ENCODE peak calls at places on chromosomes 16 and 17, in six cellular contexts. One of them, this sample, is unnamed. For H3K9me3, the result is how much of the 10 kb centered on the place peaks cover.

GRCh38 chr16:47646914-47647313 is 185.8 kb downstream of the PHKB start:
- DNase-seq in H1: no peak
- DNase-seq in trophoblast cell: no peak
- DNase-seq in IMR-90: no peak
- DNase-seq in H9: no peak
- DNase-seq in mesenchymal stem cell: no peak
- DNase-seq in this sample: no peak

GRCh38 chr16:89565256-89565505 is 4.7 kb downstream of the RPL13 start:
- DNase-seq in trophoblast cell: peak
- DNase-seq in mesenchymal stem cell: no peak
- DNase-seq in H9: no peak
- DNase-seq in H1: no peak
- DNase-seq in IMR-90: no peak
- DNase-seq in this sample: no peak

GRCh38 chr16:10312784-10313724 is 72.8 kb upstream of the ATF7IP2 start:
- DNase-seq in H9: no peak
- DNase-seq in H1: no peak
- DNase-seq in trophoblast cell: no peak
- DNase-seq in IMR-90: no peak
- DNase-seq in mesenchymal stem cell: no peak
- DNase-seq in this sample: no peak

GRCh38 chr16:28010671-28011070 is 52.8 kb downstream of the GSG1L start:
- DNase-seq in IMR-90: peak
- DNase-seq in mesenchymal stem cell: no peak
- DNase-seq in H9: no peak
- DNase-seq in H1: no peak
- DNase-seq in trophoblast cell: no peak
- DNase-seq in this sample: no peak

GRCh38 chr17:74921045-74921681 is 1.9 kb downstream of the USH1G start:
- DNase-seq in IMR-90: no peak
- DNase-seq in H1: no peak
- DNase-seq in mesenchymal stem cell: no peak
- DNase-seq in H9: peak
- DNase-seq in trophoblast cell: no peak
- DNase-seq in this sample: no peak

GRCh38 chr17:49390548-49391324 is 23.9 kb downstream of the PHB1 start:
- DNase-seq in trophoblast cell: no peak
- DNase-seq in H1: no peak
- DNase-seq in mesenchymal stem cell: peak
- DNase-seq in H9: no peak
- DNase-seq in IMR-90: no peak
- DNase-seq in this sample: no peak

GRCh38 chr16:2915196-2915929 is 3.6 kb downstream of the FLYWCH1 start:
- DNase-seq in IMR-90: no peak
- DNase-seq in H9: no peak
- DNase-seq in mesenchymal stem cell: no peak
- DNase-seq in H1: no peak
- DNase-seq in trophoblast cell: no peak
- DNase-seq in this sample: no peak

GRCh38 chr17:57511475-57512123 is 233.5 kb downstream of the CCDC182 start:
- DNase-seq in IMR-90: no peak
- DNase-seq in H9: no peak
- DNase-seq in mesenchymal stem cell: no peak
- DNase-seq in trophoblast cell: no peak
- DNase-seq in H1: no peak
- DNase-seq in this sample: no peak

GRCh38 chr16:31471241-31471874 is 594 bp upstream of the TGFB1I1 start:
- DNase-seq in H1: no peak
- DNase-seq in trophoblast cell: no peak
- DNase-seq in H9: no peak
- DNase-seq in mesenchymal stem cell: peak
- DNase-seq in IMR-90: peak
- DNase-seq in this sample: no peak

GRCh38 chr17:77445030-77445907 is 304.5 kb downstream of the SEC14L1 start:
- DNase-seq in H1: no peak
- DNase-seq in mesenchymal stem cell: no peak
- DNase-seq in trophoblast cell: no peak
- DNase-seq in IMR-90: peak
- DNase-seq in H9: no peak
- DNase-seq in this sample: no peak

GRCh38 chr17:82750241-82750905 is 1.5 kb upstream of the TBCD start:
- DNase-seq in trophoblast cell: no peak
- DNase-seq in IMR-90: no peak
- DNase-seq in H1: no peak
- DNase-seq in H9: peak
- DNase-seq in mesenchymal stem cell: no peak
- DNase-seq in this sample: no peak

GRCh38 chr16:31460582-31461002 is 1.3 kb downstream of the ARMC5 start:
- DNase-seq in H9: no peak
- DNase-seq in H1: no peak
- DNase-seq in IMR-90: peak
- DNase-seq in trophoblast cell: peak
- DNase-seq in mesenchymal stem cell: peak
- DNase-seq in this sample: no peak

GRCh38 chr17:7357381-7357780 is 2.4 kb downstream of the TMEM95 start:
- DNase-seq in H1: no peak
- DNase-seq in H9: no peak
- DNase-seq in mesenchymal stem cell: no peak
- DNase-seq in IMR-90: no peak
- DNase-seq in trophoblast cell: no peak
- DNase-seq in this sample: no peak

GRCh38 chr17:6544770-6545169 is 11.6 kb downstream of the PITPNM3 start:
- DNase-seq in IMR-90: no peak
- DNase-seq in mesenchymal stem cell: no peak
- DNase-seq in H1: no peak
- DNase-seq in trophoblast cell: no peak
- DNase-seq in H9: peak
- DNase-seq in this sample: no peak

GRCh38 chr17:12553625-12554024 is 112.1 kb upstream of the MYOCD start:
- DNase-seq in trophoblast cell: no peak
- DNase-seq in IMR-90: peak
- DNase-seq in H9: no peak
- DNase-seq in mesenchymal stem cell: no peak
- DNase-seq in H1: no peak
- DNase-seq in this sample: no peak

GRCh38 chr17:73262676-73263642 is 1.3 kb upstream of the CPSF4L start:
- DNase-seq in trophoblast cell: no peak
- DNase-seq in H9: no peak
- DNase-seq in mesenchymal stem cell: no peak
- DNase-seq in H1: no peak
- DNase-seq in IMR-90: no peak
- DNase-seq in this sample: no peak

GRCh38 chr17:76597156-76598003 is 11.7 kb upstream of the ST6GALNAC2 start:
- DNase-seq in IMR-90: no peak
- DNase-seq in trophoblast cell: peak
- DNase-seq in H1: no peak
- DNase-seq in mesenchymal stem cell: no peak
- DNase-seq in H9: no peak
- DNase-seq in this sample: no peak

GRCh38 chr16:56617212-56618085 is 8.1 kb upstream of the MT1E start:
- DNase-seq in trophoblast cell: peak
- DNase-seq in IMR-90: peak
- DNase-seq in H9: peak
- DNase-seq in H1: no peak
- DNase-seq in mesenchymal stem cell: peak
- DNase-seq in this sample: no peak

GRCh38 chr16:85729907-85730465 is 20.9 kb downstream of the C16orf74 start:
- DNase-seq in H9: no peak
- DNase-seq in mesenchymal stem cell: no peak
- DNase-seq in trophoblast cell: no peak
- DNase-seq in H1: no peak
- DNase-seq in IMR-90: no peak
- DNase-seq in this sample: no peak

GRCh38 chr16:57024894-57025680 is 35.7 kb downstream of the NLRC5 start:
- DNase-seq in H9: no peak
- DNase-seq in mesenchymal stem cell: no peak
- DNase-seq in IMR-90: no peak
- DNase-seq in H1: no peak
- DNase-seq in trophoblast cell: no peak
- DNase-seq in this sample: no peak

GRCh38 chr17:2138318-2138717 is 83.4 kb downstream of the HIC1 start:
- DNase-seq in mesenchymal stem cell: peak
- DNase-seq in H9: no peak
- DNase-seq in IMR-90: no peak
- DNase-seq in H1: no peak
- DNase-seq in trophoblast cell: peak
- DNase-seq in this sample: no peak

GRCh38 chr16:84207869-84208268 is 16.9 kb downstream of the ADAD2 start:
- DNase-seq in trophoblast cell: no peak
- DNase-seq in mesenchymal stem cell: no peak
- DNase-seq in H9: no peak
- DNase-seq in H1: no peak
- DNase-seq in IMR-90: no peak
- DNase-seq in this sample: no peak

GRCh38 chr16:30605148-30605547 is 5.0 kb downstream of the ZNF689 start:
- DNase-seq in IMR-90: no peak
- DNase-seq in mesenchymal stem cell: no peak
- DNase-seq in H1: no peak
- DNase-seq in trophoblast cell: peak
- DNase-seq in H9: no peak
- DNase-seq in this sample: no peak

GRCh38 chr16:9763505-9763904 is 418.7 kb downstream of the GRIN2A start:
- DNase-seq in IMR-90: no peak
- DNase-seq in trophoblast cell: no peak
- DNase-seq in H1: no peak
- DNase-seq in H9: no peak
- DNase-seq in mesenchymal stem cell: no peak
- DNase-seq in this sample: no peak

GRCh38 chr17:40443988-40444899 is 994 bp downstream of the IGFBP4 start:
- DNase-seq in IMR-90: peak
- DNase-seq in H1: no peak
- DNase-seq in trophoblast cell: no peak
- DNase-seq in H9: no peak
- DNase-seq in mesenchymal stem cell: peak
- DNase-seq in this sample: no peak

GRCh38 chr17:20256144-20256543 is 211.2 kb downstream of the LGALS9B start:
- DNase-seq in trophoblast cell: no peak
- DNase-seq in mesenchymal stem cell: no peak
- DNase-seq in H9: no peak
- DNase-seq in H1: no peak
- DNase-seq in IMR-90: no peak
- DNase-seq in this sample: no peak

GRCh38 chr17:4511199-4511932 is 12.7 kb downstream of the SPNS2 start:
- DNase-seq in H1: no peak
- DNase-seq in mesenchymal stem cell: no peak
- DNase-seq in trophoblast cell: peak
- DNase-seq in H9: no peak
- DNase-seq in IMR-90: no peak
- DNase-seq in this sample: no peak

GRCh38 chr17:30886187-30886586 is 19.9 kb downstream of the TEFM start:
- DNase-seq in H1: no peak
- DNase-seq in trophoblast cell: no peak
- DNase-seq in IMR-90: no peak
- DNase-seq in H9: no peak
- DNase-seq in mesenchymal stem cell: no peak
- DNase-seq in this sample: no peak

GRCh38 chr17:64357191-64357981 is 33.3 kb downstream of the PECAM1 start:
- DNase-seq in H1: no peak
- DNase-seq in mesenchymal stem cell: peak
- DNase-seq in trophoblast cell: peak
- DNase-seq in H9: peak
- DNase-seq in IMR-90: peak
- DNase-seq in this sample: no peak

GRCh38 chr16:21614896-21615295 is 15.5 kb downstream of the METTL9 start:
- DNase-seq in H1: no peak
- DNase-seq in trophoblast cell: no peak
- DNase-seq in IMR-90: no peak
- DNase-seq in H9: no peak
- DNase-seq in mesenchymal stem cell: no peak
- DNase-seq in this sample: no peak

GRCh38 chr16:86682219-86682904 is 104.0 kb downstream of the FOXL1 start:
- DNase-seq in trophoblast cell: no peak
- DNase-seq in H1: no peak
- DNase-seq in IMR-90: no peak
- DNase-seq in H9: no peak
- DNase-seq in mesenchymal stem cell: no peak
- DNase-seq in this sample: no peak

GRCh38 chr16:56932588-56933265 is 785 bp downstream of the HERPUD1 start:
- DNase-seq in trophoblast cell: peak
- DNase-seq in H9: peak
- DNase-seq in H1: no peak
- DNase-seq in IMR-90: peak
- DNase-seq in mesenchymal stem cell: peak
- DNase-seq in this sample: peak

GRCh38 chr16:61923629-61924028 is 112.6 kb downstream of the CDH8 start:
- DNase-seq in H1: no peak
- DNase-seq in mesenchymal stem cell: no peak
- DNase-seq in IMR-90: no peak
- DNase-seq in H9: no peak
- DNase-seq in trophoblast cell: no peak
- DNase-seq in this sample: no peak

GRCh38 chr16:61915569-61915968 is 120.7 kb downstream of the CDH8 start:
- DNase-seq in H9: no peak
- DNase-seq in trophoblast cell: no peak
- DNase-seq in H1: no peak
- DNase-seq in IMR-90: no peak
- DNase-seq in mesenchymal stem cell: no peak
- DNase-seq in this sample: no peak

GRCh38 chr16:61926766-61927165 is 109.5 kb downstream of the CDH8 start:
- DNase-seq in H1: no peak
- DNase-seq in mesenchymal stem cell: no peak
- DNase-seq in trophoblast cell: no peak
- DNase-seq in IMR-90: no peak
- DNase-seq in H9: no peak
- DNase-seq in this sample: no peak

GRCh38 chr16:61921373-61921772 is 114.9 kb downstream of the CDH8 start:
- DNase-seq in trophoblast cell: no peak
- DNase-seq in mesenchymal stem cell: no peak
- DNase-seq in H1: no peak
- DNase-seq in H9: no peak
- DNase-seq in IMR-90: no peak
- DNase-seq in this sample: no peak
- H4K91ac ChIP-seq in trophoblast cell: no peak
- H4K91ac ChIP-seq in mesenchymal stem cell: no peak
- H4K91ac ChIP-seq in H1: no peak
- H4K91ac ChIP-seq in H9: no peak
- H4K91ac ChIP-seq in IMR-90: no peak
- H4K91ac ChIP-seq in this sample: no peak

GRCh38 chr17:16552637-16553045 is 16.4 kb downstream of the ZNF287 start:
- DNase-seq in trophoblast cell: no peak
- DNase-seq in IMR-90: no peak
- DNase-seq in H9: no peak
- DNase-seq in mesenchymal stem cell: no peak
- DNase-seq in H1: no peak
- DNase-seq in this sample: no peak
- H3K9me3 ChIP-seq in trophoblast cell: under half
- H3K9me3 ChIP-seq in IMR-90: half or more
- H3K9me3 ChIP-seq in H9: half or more
- H3K9me3 ChIP-seq in mesenchymal stem cell: half or more
- H3K9me3 ChIP-seq in H1: half or more
- H3K9me3 ChIP-seq in this sample: under half

GRCh38 chr17:36920032-36921000 is 17.0 kb upstream of the LHX1 start:
- DNase-seq in mesenchymal stem cell: peak
- DNase-seq in IMR-90: peak
- DNase-seq in trophoblast cell: no peak
- DNase-seq in H1: no peak
- DNase-seq in H9: peak
- DNase-seq in this sample: no peak
- H2AK5ac ChIP-seq in mesenchymal stem cell: peak
- H2AK5ac ChIP-seq in IMR-90: no peak
- H2AK5ac ChIP-seq in trophoblast cell: peak
- H2AK5ac ChIP-seq in H1: no peak
- H2AK5ac ChIP-seq in H9: no peak
- H2AK5ac ChIP-seq in this sample: peak

GRCh38 chr17:79671387-79671752 is 59.4 kb upstream of the ENPP7 start:
- DNase-seq in IMR-90: no peak
- DNase-seq in H9: no peak
- DNase-seq in trophoblast cell: no peak
- DNase-seq in mesenchymal stem cell: no peak
- DNase-seq in H1: no peak
- DNase-seq in this sample: no peak
- H4K91ac ChIP-seq in IMR-90: no peak
- H4K91ac ChIP-seq in H9: no peak
- H4K91ac ChIP-seq in trophoblast cell: no peak
- H4K91ac ChIP-seq in mesenchymal stem cell: no peak
- H4K91ac ChIP-seq in H1: peak
- H4K91ac ChIP-seq in this sample: peak